ENCODE peak calls at places on chromosomes 6 and 20, in seven cellular contexts. K is HuH-7.5; Q is effector memory CD8-positive, alpha-beta T cell; O is uterus; M is EL; T is M059J; V is fibroblast of pulmonary artery. Y is an unnamed sample.

GRCh38 chr6:13217206-13217905 is 111.0 kb downstream of the TBC1D7 start:
- DNase-seq in K (no peak), V (peak), Q (no peak), T (no peak), O (no peak), M (peak), Y (no peak)

GRCh38 chr20:9978395-9979004 is 56.3 kb upstream of the ANKEF1 start:
- DNase-seq in Q (peak), O (peak), T (peak), M (peak), V (peak), K (peak), Y (peak)

GRCh38 chr6:21278078-21278790 is 315.3 kb upstream of the SOX4 start:
- DNase-seq in Q (no peak), T (no peak), M (no peak), K (no peak), V (no peak), O (no peak), Y (no peak)

GRCh38 chr6:17729223-17730077 is 22.7 kb upstream of the NUP153 start:
- DNase-seq in O (no peak), Q (no peak), V (no peak), T (no peak), M (no peak), K (no peak), Y (no peak)

GRCh38 chr6:25971187-25971811 is 8.7 kb downstream of the TRIM38 start:
- DNase-seq in M (peak), K (no peak), Q (no peak), T (peak), O (peak), V (peak), Y (no peak)

GRCh38 chr20:24795444-24795843 is 153.6 kb upstream of the CST7 start:
- DNase-seq in V (no peak), M (peak), Q (no peak), K (no peak), T (peak), O (no peak), Y (no peak)

GRCh38 chr6:28809947-28810654 is 113.7 kb downstream of the TRIM27 start:
- DNase-seq in Q (no peak), K (no peak), M (peak), V (no peak), O (no peak), T (peak), Y (no peak)

GRCh38 chr6:119077643-119078448 is 618 bp downstream of the FAM184A start:
- DNase-seq in T (peak), K (peak), M (peak), Q (peak), O (peak), V (peak), Y (no peak)

GRCh38 chr20:38075161-38075998 is 41.8 kb downstream of the RPRD1B start:
- DNase-seq in O (no peak), T (no peak), V (no peak), Q (no peak), K (no peak), M (no peak), Y (no peak)

GRCh38 chr6:154602296-154602695 is 91.8 kb upstream of the CNKSR3 start:
- DNase-seq in T (peak), M (no peak), V (no peak), O (no peak), K (no peak), Q (no peak), Y (no peak)